ENCODE peak calls at places on chromosome 10, in eight cellular contexts. One of them, this sample, is unnamed.

GRCh38 chr10:29798876-29799690 is 164.3 kb upstream of the SVIL start:
- DNase-seq in mucosa of descending colon: no peak
- DNase-seq in brain microvascular endothelial cell: no peak
- DNase-seq in right lobe of liver: no peak
- DNase-seq in bronchial epithelial cell: no peak
- DNase-seq in thoracic aorta: no peak
- DNase-seq in fibroblast of lung: no peak
- DNase-seq in heart left ventricle: no peak
- DNase-seq in this sample: no peak

GRCh38 chr10:119222966-119223386 is 15.6 kb downstream of the GRK5 start:
- DNase-seq in mucosa of descending colon: no peak
- DNase-seq in brain microvascular endothelial cell: no peak
- DNase-seq in right lobe of liver: no peak
- DNase-seq in bronchial epithelial cell: no peak
- DNase-seq in thoracic aorta: no peak
- DNase-seq in fibroblast of lung: no peak
- DNase-seq in heart left ventricle: no peak
- DNase-seq in this sample: no peak

GRCh38 chr10:103969857-103970627 is 3.1 kb downstream of the SLK start:
- DNase-seq in mucosa of descending colon: no peak
- DNase-seq in brain microvascular endothelial cell: no peak
- DNase-seq in right lobe of liver: no peak
- DNase-seq in bronchial epithelial cell: no peak
- DNase-seq in thoracic aorta: no peak
- DNase-seq in fibroblast of lung: no peak
- DNase-seq in heart left ventricle: no peak
- DNase-seq in this sample: no peak

GRCh38 chr10:23694446-23694920 is 255.6 kb downstream of the OTUD1 start:
- DNase-seq in mucosa of descending colon: no peak
- DNase-seq in brain microvascular endothelial cell: no peak
- DNase-seq in right lobe of liver: no peak
- DNase-seq in bronchial epithelial cell: no peak
- DNase-seq in thoracic aorta: no peak
- DNase-seq in fibroblast of lung: no peak
- DNase-seq in heart left ventricle: no peak
- DNase-seq in this sample: no peak

GRCh38 chr10:102121739-102122372 is 1.7 kb upstream of the LDB1 start:
- DNase-seq in mucosa of descending colon: peak; percentile 32
- DNase-seq in brain microvascular endothelial cell: no peak
- DNase-seq in right lobe of liver: no peak
- DNase-seq in bronchial epithelial cell: no peak
- DNase-seq in thoracic aorta: no peak
- DNase-seq in fibroblast of lung: peak; percentile 58
- DNase-seq in heart left ventricle: peak; percentile 50
- DNase-seq in this sample: no peak

GRCh38 chr10:80462986-80463741 is 9.1 kb downstream of the TSPAN14 start:
- DNase-seq in mucosa of descending colon: no peak
- DNase-seq in brain microvascular endothelial cell: no peak
- DNase-seq in right lobe of liver: no peak
- DNase-seq in bronchial epithelial cell: peak; percentile 39
- DNase-seq in thoracic aorta: no peak
- DNase-seq in fibroblast of lung: peak; percentile 51
- DNase-seq in heart left ventricle: no peak
- DNase-seq in this sample: no peak

GRCh38 chr10:66836057-66836456 is 89.8 kb upstream of the LRRTM3 start:
- DNase-seq in mucosa of descending colon: no peak
- DNase-seq in brain microvascular endothelial cell: peak; percentile 73
- DNase-seq in right lobe of liver: no peak
- DNase-seq in bronchial epithelial cell: peak; percentile 83
- DNase-seq in thoracic aorta: no peak
- DNase-seq in fibroblast of lung: peak; percentile 50
- DNase-seq in heart left ventricle: no peak
- DNase-seq in this sample: no peak

GRCh38 chr10:71058308-71058707 is 154.1 kb upstream of the UNC5B start:
- DNase-seq in mucosa of descending colon: no peak
- DNase-seq in brain microvascular endothelial cell: no peak
- DNase-seq in right lobe of liver: no peak
- DNase-seq in bronchial epithelial cell: no peak
- DNase-seq in thoracic aorta: no peak
- DNase-seq in fibroblast of lung: no peak
- DNase-seq in heart left ventricle: no peak
- DNase-seq in this sample: no peak

GRCh38 chr10:2020841-2021240 is 283.5 kb upstream of the ADARB2 start:
- DNase-seq in mucosa of descending colon: no peak
- DNase-seq in brain microvascular endothelial cell: no peak
- DNase-seq in right lobe of liver: no peak
- DNase-seq in bronchial epithelial cell: no peak
- DNase-seq in thoracic aorta: no peak
- DNase-seq in fibroblast of lung: no peak
- DNase-seq in heart left ventricle: no peak
- DNase-seq in this sample: no peak

GRCh38 chr10:72612203-72612826 is 13.6 kb downstream of the MICU1 start:
- DNase-seq in mucosa of descending colon: no peak
- DNase-seq in brain microvascular endothelial cell: no peak
- DNase-seq in right lobe of liver: no peak
- DNase-seq in bronchial epithelial cell: peak; percentile 10
- DNase-seq in thoracic aorta: no peak
- DNase-seq in fibroblast of lung: peak; percentile 9
- DNase-seq in heart left ventricle: no peak
- DNase-seq in this sample: no peak

GRCh38 chr10:91162050-91162494 is 58.4 kb upstream of the PCGF5 start:
- DNase-seq in mucosa of descending colon: no peak
- DNase-seq in brain microvascular endothelial cell: no peak
- DNase-seq in right lobe of liver: no peak
- DNase-seq in bronchial epithelial cell: peak; percentile 35
- DNase-seq in thoracic aorta: no peak
- DNase-seq in fibroblast of lung: peak; percentile 35
- DNase-seq in heart left ventricle: no peak
- DNase-seq in this sample: no peak

GRCh38 chr10:28810062-28810870 is 132.9 kb downstream of the BAMBI start:
- DNase-seq in mucosa of descending colon: no peak
- DNase-seq in brain microvascular endothelial cell: no peak
- DNase-seq in right lobe of liver: no peak
- DNase-seq in bronchial epithelial cell: no peak
- DNase-seq in thoracic aorta: no peak
- DNase-seq in fibroblast of lung: peak; percentile 53
- DNase-seq in heart left ventricle: no peak
- DNase-seq in this sample: no peak

GRCh38 chr10:25615926-25616325 is 318.1 kb upstream of the MYO3A start:
- DNase-seq in mucosa of descending colon: no peak
- DNase-seq in brain microvascular endothelial cell: no peak
- DNase-seq in right lobe of liver: no peak
- DNase-seq in bronchial epithelial cell: no peak
- DNase-seq in thoracic aorta: no peak
- DNase-seq in fibroblast of lung: no peak
- DNase-seq in heart left ventricle: no peak
- DNase-seq in this sample: no peak

GRCh38 chr10:30313579-30314376 is 35.3 kb downstream of the MTPAP start:
- DNase-seq in mucosa of descending colon: no peak
- DNase-seq in brain microvascular endothelial cell: no peak
- DNase-seq in right lobe of liver: no peak
- DNase-seq in bronchial epithelial cell: no peak
- DNase-seq in thoracic aorta: no peak
- DNase-seq in fibroblast of lung: no peak
- DNase-seq in heart left ventricle: no peak
- DNase-seq in this sample: no peak

GRCh38 chr10:1684991-1685390 is 52.3 kb downstream of the ADARB2 start:
- DNase-seq in mucosa of descending colon: no peak
- DNase-seq in brain microvascular endothelial cell: no peak
- DNase-seq in right lobe of liver: no peak
- DNase-seq in bronchial epithelial cell: no peak
- DNase-seq in thoracic aorta: no peak
- DNase-seq in fibroblast of lung: no peak
- DNase-seq in heart left ventricle: no peak
- DNase-seq in this sample: peak; percentile 37

GRCh38 chr10:116385994-116386809 is 41.4 kb upstream of the PNLIPRP3 start:
- DNase-seq in mucosa of descending colon: no peak
- DNase-seq in brain microvascular endothelial cell: peak; percentile 29
- DNase-seq in right lobe of liver: no peak
- DNase-seq in bronchial epithelial cell: peak; percentile 45
- DNase-seq in thoracic aorta: no peak
- DNase-seq in fibroblast of lung: peak; percentile 51
- DNase-seq in heart left ventricle: no peak
- DNase-seq in this sample: no peak

GRCh38 chr10:50392966-50393718 is 141.8 kb upstream of the ASAH2 start:
- DNase-seq in mucosa of descending colon: no peak
- DNase-seq in brain microvascular endothelial cell: peak; percentile 83
- DNase-seq in right lobe of liver: no peak
- DNase-seq in bronchial epithelial cell: no peak
- DNase-seq in thoracic aorta: no peak
- DNase-seq in fibroblast of lung: no peak
- DNase-seq in heart left ventricle: no peak
- DNase-seq in this sample: no peak

GRCh38 chr10:132492323-132493035 is 45.1 kb upstream of the INPP5A start:
- DNase-seq in mucosa of descending colon: no peak
- DNase-seq in brain microvascular endothelial cell: no peak
- DNase-seq in right lobe of liver: no peak
- DNase-seq in bronchial epithelial cell: no peak
- DNase-seq in thoracic aorta: no peak
- DNase-seq in fibroblast of lung: peak; percentile 21
- DNase-seq in heart left ventricle: no peak
- DNase-seq in this sample: peak; percentile 55

GRCh38 chr10:73644015-73644743 is 2.9 kb upstream of the MYOZ1 start:
- DNase-seq in mucosa of descending colon: no peak
- DNase-seq in brain microvascular endothelial cell: peak; percentile 45
- DNase-seq in right lobe of liver: no peak
- DNase-seq in bronchial epithelial cell: peak; percentile 61
- DNase-seq in thoracic aorta: peak; percentile 19
- DNase-seq in fibroblast of lung: peak; percentile 79
- DNase-seq in heart left ventricle: peak; percentile 43
- DNase-seq in this sample: peak; percentile 58

GRCh38 chr10:21993360-21994001 is 10.0 kb downstream of the DNAJC1 start:
- DNase-seq in mucosa of descending colon: no peak
- DNase-seq in brain microvascular endothelial cell: no peak
- DNase-seq in right lobe of liver: no peak
- DNase-seq in bronchial epithelial cell: no peak
- DNase-seq in thoracic aorta: no peak
- DNase-seq in fibroblast of lung: peak; percentile 64
- DNase-seq in heart left ventricle: no peak
- DNase-seq in this sample: no peak

GRCh38 chr10:93121311-93121710 is 47.6 kb downstream of the CYP26A1 start:
- DNase-seq in mucosa of descending colon: no peak
- DNase-seq in brain microvascular endothelial cell: no peak
- DNase-seq in right lobe of liver: no peak
- DNase-seq in bronchial epithelial cell: no peak
- DNase-seq in thoracic aorta: no peak
- DNase-seq in fibroblast of lung: no peak
- DNase-seq in heart left ventricle: no peak
- DNase-seq in this sample: no peak

GRCh38 chr10:79230563-79231249 is 116.6 kb upstream of the PPIF start:
- DNase-seq in mucosa of descending colon: no peak
- DNase-seq in brain microvascular endothelial cell: no peak
- DNase-seq in right lobe of liver: no peak
- DNase-seq in bronchial epithelial cell: no peak
- DNase-seq in thoracic aorta: no peak
- DNase-seq in fibroblast of lung: no peak
- DNase-seq in heart left ventricle: no peak
- DNase-seq in this sample: no peak

GRCh38 chr10:79146611-79147130 is 77.9 kb downstream of the ZMIZ1 start:
- DNase-seq in mucosa of descending colon: peak; percentile 63
- DNase-seq in brain microvascular endothelial cell: no peak
- DNase-seq in right lobe of liver: peak; percentile 86
- DNase-seq in bronchial epithelial cell: no peak
- DNase-seq in thoracic aorta: peak; percentile 50
- DNase-seq in fibroblast of lung: peak; percentile 58
- DNase-seq in heart left ventricle: peak; percentile 83
- DNase-seq in this sample: peak; percentile 91

GRCh38 chr10:112429654-112430230 is 17.0 kb downstream of the ZDHHC6 start:
- DNase-seq in mucosa of descending colon: peak; percentile 44
- DNase-seq in brain microvascular endothelial cell: no peak
- DNase-seq in right lobe of liver: peak; percentile 46
- DNase-seq in bronchial epithelial cell: no peak
- DNase-seq in thoracic aorta: no peak
- DNase-seq in fibroblast of lung: no peak
- DNase-seq in heart left ventricle: no peak
- DNase-seq in this sample: no peak

GRCh38 chr10:31134303-31134928 is 102.8 kb upstream of the ZNF438 start:
- DNase-seq in mucosa of descending colon: no peak
- DNase-seq in brain microvascular endothelial cell: peak; percentile 41
- DNase-seq in right lobe of liver: no peak
- DNase-seq in bronchial epithelial cell: peak; percentile 59
- DNase-seq in thoracic aorta: no peak
- DNase-seq in fibroblast of lung: peak; percentile 63
- DNase-seq in heart left ventricle: no peak
- DNase-seq in this sample: peak; percentile 67

GRCh38 chr10:13518076-13518692 is 10.6 kb downstream of the BEND7 start:
- DNase-seq in mucosa of descending colon: no peak
- DNase-seq in brain microvascular endothelial cell: peak; percentile 5
- DNase-seq in right lobe of liver: no peak
- DNase-seq in bronchial epithelial cell: no peak
- DNase-seq in thoracic aorta: no peak
- DNase-seq in fibroblast of lung: peak; percentile 27
- DNase-seq in heart left ventricle: no peak
- DNase-seq in this sample: no peak
- TF ChIP-seq CTCF in mucosa of descending colon: no peak
- TF ChIP-seq CTCF in brain microvascular endothelial cell: peak; percentile 78
- TF ChIP-seq CTCF in right lobe of liver: no peak
- TF ChIP-seq CTCF in bronchial epithelial cell: peak; percentile 54
- TF ChIP-seq CTCF in thoracic aorta: no peak
- TF ChIP-seq CTCF in fibroblast of lung: peak; percentile 26
- TF ChIP-seq CTCF in heart left ventricle: peak; percentile 32
- TF ChIP-seq CTCF in this sample: no peak

GRCh38 chr10:5450605-5451384 is 38.4 kb downstream of the NET1 start:
- DNase-seq in mucosa of descending colon: no peak
- DNase-seq in brain microvascular endothelial cell: no peak
- DNase-seq in right lobe of liver: no peak
- DNase-seq in bronchial epithelial cell: no peak
- DNase-seq in thoracic aorta: no peak
- DNase-seq in fibroblast of lung: no peak
- DNase-seq in heart left ventricle: no peak
- DNase-seq in this sample: no peak
- H3K36me3 ChIP-seq in mucosa of descending colon: peaks cover 7% of the 10 kb centered on the region
- H3K36me3 ChIP-seq in brain microvascular endothelial cell: peaks cover 29% of the 10 kb centered on the region
- H3K36me3 ChIP-seq in right lobe of liver: peaks cover 44% of the 10 kb centered on the region
- H3K36me3 ChIP-seq in bronchial epithelial cell: peaks cover 18% of the 10 kb centered on the region
- H3K36me3 ChIP-seq in thoracic aorta: peaks cover 34% of the 10 kb centered on the region
- H3K36me3 ChIP-seq in fibroblast of lung: peaks cover 4% of the 10 kb centered on the region
- H3K36me3 ChIP-seq in heart left ventricle: peaks cover 43% of the 10 kb centered on the region
- H3K36me3 ChIP-seq in this sample: peaks cover 38% of the 10 kb centered on the region

DNA sequence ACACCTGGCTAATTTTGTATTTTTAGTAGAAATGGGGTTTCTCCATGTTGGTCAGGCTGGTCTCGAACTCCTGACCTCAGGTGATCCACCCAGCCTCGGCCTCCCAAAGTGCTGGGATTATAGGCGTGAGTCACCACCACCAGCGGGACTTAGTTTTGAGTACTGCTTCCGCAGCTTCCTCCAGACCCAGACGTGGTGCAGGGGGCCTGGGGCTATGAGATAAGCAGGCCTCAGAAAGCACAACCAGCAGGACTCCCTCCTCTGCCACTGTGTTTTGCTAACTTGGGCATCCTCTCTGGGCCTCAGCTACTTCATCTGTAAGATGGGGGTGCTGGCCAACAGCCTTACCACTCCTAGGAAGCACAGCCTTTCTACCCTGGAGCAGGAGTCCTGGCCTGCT is 37.8 kb downstream of the GOLGA7B start:
- DNase-seq in mucosa of descending colon: no peak
- DNase-seq in brain microvascular endothelial cell: no peak
- DNase-seq in right lobe of liver: no peak
- DNase-seq in bronchial epithelial cell: no peak
- DNase-seq in thoracic aorta: no peak
- DNase-seq in fibroblast of lung: no peak
- DNase-seq in heart left ventricle: no peak
- DNase-seq in this sample: no peak
- TF ChIP-seq CTCF in mucosa of descending colon: no peak
- TF ChIP-seq CTCF in brain microvascular endothelial cell: no peak
- TF ChIP-seq CTCF in right lobe of liver: no peak
- TF ChIP-seq CTCF in bronchial epithelial cell: no peak
- TF ChIP-seq CTCF in thoracic aorta: no peak
- TF ChIP-seq CTCF in fibroblast of lung: no peak
- TF ChIP-seq CTCF in heart left ventricle: no peak
- TF ChIP-seq CTCF in this sample: no peak

GRCh38 chr10:6228010-6228511 is 25.3 kb downstream of the PFKFB3 start:
- DNase-seq in mucosa of descending colon: no peak
- DNase-seq in brain microvascular endothelial cell: peak; percentile 74
- DNase-seq in right lobe of liver: no peak
- DNase-seq in bronchial epithelial cell: no peak
- DNase-seq in thoracic aorta: no peak
- DNase-seq in fibroblast of lung: peak; percentile 35
- DNase-seq in heart left ventricle: no peak
- DNase-seq in this sample: no peak
- H3K36me3 ChIP-seq in mucosa of descending colon: peaks cover 3% of the 10 kb centered on the region
- H3K36me3 ChIP-seq in brain microvascular endothelial cell: peaks cover 67% of the 10 kb centered on the region
- H3K36me3 ChIP-seq in right lobe of liver: peaks cover 57% of the 10 kb centered on the region
- H3K36me3 ChIP-seq in bronchial epithelial cell: peaks cover 65% of the 10 kb centered on the region
- H3K36me3 ChIP-seq in thoracic aorta: peaks cover 98% of the 10 kb centered on the region
- H3K36me3 ChIP-seq in fibroblast of lung: peaks cover 28% of the 10 kb centered on the region
- H3K36me3 ChIP-seq in heart left ventricle: peaks cover 92% of the 10 kb centered on the region
- H3K36me3 ChIP-seq in this sample: peaks cover 89% of the 10 kb centered on the region